ENCODE peak calls at places on chromosomes 12 and 14, in four cellular contexts. B, V, W and S are unnamed samples.

GRCh38 chr12:2267624-2268477 is 215.1 kb downstream of the CACNA1C start:
- DNase-seq in B (peak; percentile 77), V (no peak), W (peak; percentile 54), S (peak; percentile 51)

GRCh38 chr12:68040450-68041075 is 51.3 kb downstream of the IFNG-AS1 start:
- DNase-seq in B (peak; percentile 43), V (peak; percentile 80), W (peak; percentile 73), S (peak; percentile 69)

GRCh38 chr14:61188196-61188595 is 92.9 kb downstream of the TMEM30B start:
- DNase-seq in B (peak; percentile 78), V (no peak), W (no peak), S (peak; percentile 78)

GRCh38 chr12:53561590-53561953 is 54.3 kb upstream of the NPFF start:
- DNase-seq in B (no peak), V (no peak), W (peak; percentile 92), S (no peak)

GRCh38 chr12:98752726-98753125 is 107.6 kb downstream of the APAF1 start:
- DNase-seq in B (no peak), V (no peak), W (peak; percentile 69), S (no peak)

GRCh38 chr12:62438098-62438692 is 28.4 kb upstream of the MON2 start:
- DNase-seq in B (peak; percentile 39), V (peak; percentile 62), W (peak; percentile 53), S (no peak)

GRCh38 chr12:1830981-1831930 is 10.9 kb downstream of the LRTM2 start:
- DNase-seq in B (peak; percentile 50), V (peak; percentile 80), W (peak; percentile 64), S (peak; percentile 94)

GRCh38 chr12:31315779-31316465 is 10.0 kb downstream of the SINHCAF start:
- DNase-seq in B (peak; percentile 14), V (no peak), W (no peak), S (no peak)

GRCh38 chr12:51326762-51327439 is 2.9 kb upstream of the BIN2 start:
- DNase-seq in B (peak; percentile 61), V (no peak), W (peak; percentile 49), S (no peak)

GRCh38 chr12:98939350-98939749 is 294.3 kb downstream of the APAF1 start:
- DNase-seq in B (no peak), V (peak; percentile 21), W (peak; percentile 20), S (no peak)

GRCh38 chr12:95385646-95386045 is 88.3 kb upstream of the METAP2 start:
- DNase-seq in B (no peak), V (no peak), W (peak; percentile 19), S (no peak)

GRCh38 chr12:93742086-93742934 is 65.1 kb downstream of the CRADD start:
- DNase-seq in B (peak; percentile 65), V (peak; percentile 36), W (peak; percentile 60), S (peak; percentile 59)

GRCh38 chr12:67921286-67921685 is 68.0 kb upstream of the IFNG-AS1 start:
- DNase-seq in B (no peak), V (no peak), W (no peak), S (no peak)

GRCh38 chr12:54019111-54019811 is 9.0 kb upstream of the HOXC6 start:
- DNase-seq in B (no peak), V (no peak), W (no peak), S (peak; percentile 74)

GRCh38 chr12:1583421-1584078 is 10.8 kb downstream of the FBXL14 start:
- DNase-seq in B (peak; percentile 68), V (peak; percentile 82), W (peak; percentile 93), S (peak; percentile 74)

GRCh38 chr14:71287567-71287966 is 380.3 kb downstream of the PCNX1 start:
- DNase-seq in B (no peak), V (no peak), W (no peak), S (no peak)

GRCh38 chr12:104670439-104671406 is 214.0 kb downstream of the CHST11 start:
- DNase-seq in B (no peak), V (no peak), W (no peak), S (no peak)

GRCh38 chr14:33457021-33457420 is 493.9 kb downstream of the EGLN3 start:
- DNase-seq in B (no peak), V (no peak), W (no peak), S (no peak)

GRCh38 chr12:8156845-8157244 is at the start of gene ZNF705A:
- DNase-seq in B (no peak), V (no peak), W (peak; percentile 87), S (no peak)

GRCh38 chr14:84477996-84478395 is 1051.9 kb upstream of the FLRT2 start:
- DNase-seq in B (no peak), V (no peak), W (no peak), S (no peak)

GRCh38 chr14:53325176-53325806 is 172.2 kb upstream of the DDHD1 start:
- DNase-seq in B (no peak), V (no peak), W (peak; percentile 21), S (no peak)

GRCh38 chr12:114732426-114733030 is 48.6 kb upstream of the TBX3 start:
- DNase-seq in B (no peak), V (no peak), W (no peak), S (peak; percentile 65)

GRCh38 chr12:100591979-100592378 is 18.5 kb downstream of the GAS2L3 start:
- DNase-seq in B (no peak), V (no peak), W (no peak), S (no peak)

GRCh38 chr12:59317598-59317997 is 278.2 kb upstream of the SLC16A7 start:
- DNase-seq in B (no peak), V (no peak), W (no peak), S (peak; percentile 89)

GRCh38 chr12:28563926-28564325 is 373.7 kb downstream of the CCDC91 start:
- DNase-seq in B (no peak), V (no peak), W (peak; percentile 91), S (no peak)

GRCh38 chr12:57452181-57452936 is 2.7 kb upstream of the INHBE start:
- DNase-seq in B (no peak), V (no peak), W (peak; percentile 97), S (no peak)

GRCh38 chr12:108560321-108560721 is 652 bp downstream of the SART3 start:
- DNase-seq in B (no peak), V (no peak), W (peak; percentile 64), S (no peak)

GRCh38 chr14:101250948-101251811 is 310.1 kb upstream of the DIO3 start:
- DNase-seq in B (no peak), V (no peak), W (no peak), S (no peak)

GRCh38 chr12:77924703-77925102 is 94.0 kb downstream of the NAV3 start:
- DNase-seq in B (no peak), V (no peak), W (peak; percentile 52), S (no peak)

GRCh38 chr12:34526946-34527345 is 504.6 kb downstream of the ALG10 start:
- DNase-seq in B (no peak), V (no peak), W (no peak), S (no peak)

GRCh38 chr14:89252887-89253532 is 164.0 kb downstream of the FOXN3 start:
- DNase-seq in B (peak; percentile 93), V (no peak), W (peak; percentile 11), S (peak; percentile 48)

GRCh38 chr12:46404225-46404631 is 31.7 kb upstream of the SLC38A2 start:
- DNase-seq in B (no peak), V (no peak), W (peak; percentile 61), S (no peak)

GRCh38 chr14:54840336-54840735 is 62.3 kb downstream of the GCH1 start:
- DNase-seq in B (no peak), V (no peak), W (no peak), S (no peak)

GRCh38 chr12:65955418-65955817 is 131.1 kb downstream of the HMGA2 start:
- DNase-seq in B (no peak), V (no peak), W (no peak), S (no peak)

GRCh38 chr12:59937148-59937547 is 341.3 kb downstream of the SLC16A7 start:
- DNase-seq in B (no peak), V (no peak), W (no peak), S (no peak)

GRCh38 chr14:68089146-68089715 is 269.7 kb downstream of the RAD51B start:
- DNase-seq in B (no peak), V (no peak), W (peak; percentile 61), S (no peak)

GRCh38 chr12:131366261-131366871 is 344.5 kb upstream of the SFSWAP start:
- DNase-seq in B (no peak), V (no peak), W (no peak), S (peak; percentile 15)

GRCh38 chr12:103858953-103859601 is 18.0 kb upstream of the NT5DC3 start:
- DNase-seq in B (peak; percentile 79), V (no peak), W (peak; percentile 98), S (no peak)

GRCh38 chr12:14824012-14824634 is 10.1 kb upstream of the SMCO3 start:
- DNase-seq in B (no peak), V (no peak), W (peak; percentile 22), S (no peak)

GRCh38 chr12:92295523-92295922 is 149.9 kb upstream of the BTG1 start:
- DNase-seq in B (no peak), V (no peak), W (peak; percentile 79), S (no peak)

GRCh38 chr14:92451245-92451644 is 62.3 kb upstream of the RIN3 start:
- DNase-seq in B (no peak), V (no peak), W (no peak), S (no peak)

GRCh38 chr14:92448786-92449185 is 64.8 kb upstream of the RIN3 start:
- DNase-seq in B (no peak), V (no peak), W (no peak), S (no peak)

GRCh38 chr14:92451755-92452154 is 61.8 kb upstream of the RIN3 start:
- DNase-seq in B (no peak), V (no peak), W (no peak), S (no peak)

GRCh38 chr14:92449404-92449975 is 64.1 kb upstream of the RIN3 start:
- DNase-seq in B (no peak), V (no peak), W (no peak), S (no peak)

GRCh38 chr14:92450351-92451070 is 63.1 kb upstream of the RIN3 start:
- DNase-seq in B (no peak), V (no peak), W (no peak), S (no peak)
- H2AFZ ChIP-seq in B (no peak overlapping the region), V (peak overlapping the region; percentile 93), W (no peak overlapping the region), S (no peak overlapping the region)

DNA sequence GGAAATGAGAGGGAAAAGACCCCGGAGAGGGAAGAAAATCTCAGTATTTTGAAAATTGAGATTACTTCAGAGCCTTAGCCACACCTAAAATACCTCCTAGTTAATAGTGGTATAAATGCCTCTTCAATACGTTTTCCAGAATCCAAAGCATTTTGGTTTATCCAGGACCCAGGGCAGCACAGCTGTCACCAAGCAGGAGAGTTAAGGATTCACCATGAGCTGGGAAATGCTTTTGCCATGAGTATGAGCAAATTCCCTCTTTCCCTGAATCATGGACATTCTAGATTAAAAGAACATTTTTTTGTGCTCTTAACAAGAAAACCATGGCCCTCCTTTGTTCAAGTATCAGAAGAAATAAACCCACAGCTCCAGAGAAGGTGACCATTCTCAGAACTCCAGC is 21.8 kb upstream of the RTRAF start:
- DNase-seq in B (peak; percentile 23), V (no peak), W (peak; percentile 41), S (no peak)
- H3K18ac ChIP-seq in B (no peak overlapping the region), V (no peak overlapping the region), W (no peak overlapping the region), S (no peak overlapping the region)

GRCh38 chr14:99578541-99579044 is 25.4 kb downstream of the CCDC85C start:
- DNase-seq in B (peak; percentile 30), V (no peak), W (no peak), S (no peak)

GRCh38 chr14:99581960-99582359 is 22.0 kb downstream of the CCDC85C start:
- DNase-seq in B (no peak), V (no peak), W (no peak), S (no peak)

GRCh38 chr14:99579077-99579836 is 24.8 kb downstream of the CCDC85C start:
- DNase-seq in B (peak; percentile 93), V (no peak), W (no peak), S (no peak)

GRCh38 chr14:99579903-99580570 is 24.0 kb downstream of the CCDC85C start:
- DNase-seq in B (peak; percentile 98), V (no peak), W (peak; percentile 77), S (peak; percentile 78)

GRCh38 chr14:99581371-99581770 is 22.6 kb downstream of the CCDC85C start:
- DNase-seq in B (no peak), V (peak; percentile 77), W (no peak), S (no peak)
- H2AFZ ChIP-seq in B (peak overlapping the region; percentile 13), V (no peak overlapping the region), W (no peak overlapping the region), S (no peak overlapping the region)

GRCh38 chr14:49955013-49955412 is 62.1 kb downstream of the ARF6 start:
- DNase-seq in B (no peak), V (no peak), W (no peak), S (no peak)
- H3K18ac ChIP-seq in B (no peak overlapping the region), V (no peak overlapping the region), W (peak overlapping the region; percentile 96), S (no peak overlapping the region)